ENCODE peak calls at places on chromosomes 16 and 17, in ten cellular contexts. U is pancreas, D is A549, B is thoracic aorta, Q is heart right ventricle, H is prostate gland, A is endothelial cell of umbilical vein, V is thyroid gland, G is SK-N-SH, L is neural progenitor cell. X is an unnamed sample.
A peak's percentile ranks its signal among the peaks of the same experiment; 100 is the strongest.

GRCh38 chr16:1941924-1942809 is 832 bp downstream of the MSRB1 start:
- DNase-seq in U (peak; percentile 72), H (no peak), G (no peak), Q (no peak), V (peak; percentile 17), B (no peak), D (no peak), L (no peak), A (no peak), X (peak; percentile 85)

GRCh38 chr17:9859781-9860180 is 34.1 kb downstream of the GLP2R start:
- DNase-seq in V (no peak), L (no peak), B (no peak), G (no peak), U (no peak), A (no peak), H (no peak), D (no peak), Q (no peak), X (no peak)

GRCh38 chr17:44362964-44363612 is 565 bp downstream of the FAM171A2 start:
- DNase-seq in V (peak; percentile 19), G (peak; percentile 89), A (peak; percentile 18), L (peak; percentile 63), H (no peak), U (no peak), Q (peak; percentile 24), B (no peak), D (no peak), X (no peak)

GRCh38 chr17:2181206-2181983 is 122.2 kb downstream of the SMG6 start:
- DNase-seq in U (no peak), V (no peak), A (peak; percentile 90), Q (peak; percentile 75), H (no peak), G (no peak), B (peak; percentile 71), D (no peak), L (peak; percentile 38), X (no peak)

GRCh38 chr17:74008196-74008595 is 195.3 kb upstream of the RPL38 start:
- DNase-seq in B (no peak), A (no peak), D (peak; percentile 43), U (no peak), Q (no peak), V (peak; percentile 7), G (peak; percentile 75), H (no peak), L (peak; percentile 59), X (peak; percentile 35)

GRCh38 chr16:4184038-4184702 is 57.7 kb downstream of the SRL start:
- DNase-seq in D (no peak), Q (peak; percentile 30), A (no peak), L (peak; percentile 34), H (no peak), V (peak; percentile 14), G (peak; percentile 57), U (peak; percentile 32), B (no peak), X (peak; percentile 89)

GRCh38 chr17:62644487-62645173 is 17.2 kb downstream of the MRC2 start:
- DNase-seq in H (no peak), D (peak; percentile 44), A (no peak), L (peak; percentile 75), G (peak; percentile 94), U (no peak), V (no peak), B (no peak), Q (no peak), X (no peak)

GRCh38 chr17:83004791-83005380 is 74.5 kb upstream of the METRNL start:
- DNase-seq in A (no peak), U (no peak), H (no peak), G (peak; percentile 15), B (no peak), V (no peak), Q (no peak), L (no peak), D (no peak), X (no peak)

GRCh38 chr17:79399610-79400144 is 211.2 kb downstream of the RBFOX3 start:
- DNase-seq in U (no peak), G (peak; percentile 67), H (no peak), B (no peak), V (no peak), L (peak; percentile 43), Q (no peak), D (no peak), A (no peak), X (no peak)

GRCh38 chr17:31544186-31544585 is 152.7 kb downstream of the RAB11FIP4 start:
- DNase-seq in Q (no peak), A (no peak), V (no peak), B (no peak), D (no peak), U (no peak), H (no peak), G (no peak), L (no peak), X (no peak)

GRCh38 chr16:88533381-88533831 is 36.8 kb upstream of the ZC3H18 start:
- DNase-seq in A (no peak), V (peak; percentile 46), U (no peak), Q (no peak), L (no peak), H (no peak), D (no peak), G (no peak), B (no peak), X (no peak)

GRCh38 chr16:30958164-30959083 is 870 bp downstream of the SETD1A start:
- DNase-seq in U (peak; percentile 48), A (peak; percentile 34), B (no peak), D (peak; percentile 67), G (peak; percentile 93), H (no peak), L (peak; percentile 89), Q (no peak), V (peak; percentile 66), X (peak; percentile 43)

GRCh38 chr17:59643159-59643857 is 23.6 kb downstream of the CLTC start:
- DNase-seq in G (no peak), H (no peak), V (no peak), L (no peak), A (no peak), B (no peak), U (no peak), Q (no peak), D (no peak), X (no peak)

GRCh38 chr16:9908613-9909012 is 273.6 kb downstream of the GRIN2A start:
- DNase-seq in L (no peak), B (no peak), D (no peak), H (no peak), V (peak; percentile 82), Q (peak; percentile 26), A (no peak), G (no peak), U (peak; percentile 15), X (no peak)

GRCh38 chr17:58329035-58329807 is 626 bp upstream of the TSPOAP1 start:
- DNase-seq in B (no peak), H (no peak), V (no peak), L (peak; percentile 46), A (no peak), U (no peak), D (no peak), Q (no peak), G (peak; percentile 73), X (no peak)

GRCh38 chr16:24070851-24071250 is 185.3 kb upstream of the CACNG3 start:
- DNase-seq in D (peak; percentile 51), A (peak; percentile 55), B (no peak), U (no peak), H (no peak), V (no peak), Q (no peak), G (peak; percentile 67), L (peak; percentile 81), X (no peak)
- TF ChIP-seq CTCF in D (peak; percentile 40), A (peak; percentile 63), B (no peak), U (peak; percentile 37), H (no peak), V (no peak), Q (peak; percentile 62), G (peak; percentile 46), L (peak; percentile 81), X (peak; percentile 28)

DNA sequence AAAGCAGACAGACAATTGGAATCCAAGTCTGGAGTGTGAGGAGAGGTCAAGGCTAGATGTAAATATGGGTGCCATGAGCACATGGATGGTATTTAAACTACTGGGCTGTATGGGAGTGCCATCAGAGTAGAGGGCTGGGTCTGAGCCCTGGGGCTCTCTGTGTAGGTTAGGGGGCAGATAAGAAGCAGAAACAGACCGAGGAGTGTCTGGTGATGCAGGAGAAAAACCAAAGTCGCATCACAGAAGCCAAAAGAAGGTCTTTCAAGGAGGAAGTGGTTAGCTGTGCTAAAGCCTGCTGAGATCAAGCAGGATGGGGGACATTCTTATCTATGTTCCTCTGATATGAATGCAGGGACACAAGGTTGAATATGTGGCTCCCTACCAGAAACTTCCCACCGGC is 1.9 kb downstream of the TSEN54 start:
- DNase-seq in L (no peak), D (no peak), V (no peak), G (no peak), H (no peak), U (no peak), B (no peak), A (no peak), Q (no peak), X (no peak)
- H3K4me3 ChIP-seq in L (no peak overlapping the region), D (no peak overlapping the region), V (no peak overlapping the region), G (no peak overlapping the region), H (no peak overlapping the region), U (no peak overlapping the region), B (no peak overlapping the region), A (no peak overlapping the region), Q (no peak overlapping the region), X (no peak overlapping the region)

DNA sequence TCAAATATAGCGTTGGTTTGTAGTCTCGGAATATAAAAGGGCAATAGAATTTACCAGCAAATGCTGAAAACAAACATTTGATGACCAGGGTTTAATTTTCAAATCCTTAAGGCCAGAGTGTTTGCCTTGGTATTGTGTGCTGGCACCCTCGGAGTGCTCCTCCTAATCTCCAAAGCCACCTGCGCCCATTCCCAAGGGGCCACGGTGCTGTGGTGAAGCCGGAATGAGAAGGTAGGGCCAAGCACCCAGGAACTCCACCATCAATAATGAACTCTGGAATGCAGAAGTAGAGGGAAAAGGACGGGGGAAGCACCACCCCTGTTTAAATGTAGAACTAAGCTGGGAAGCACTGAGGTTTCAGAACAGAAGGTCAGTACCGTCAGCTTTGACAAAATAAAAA is 51.8 kb downstream of the COG7 start:
- DNase-seq in L (no peak), A (no peak), Q (no peak), B (no peak), U (peak; percentile 90), H (no peak), V (no peak), D (no peak), G (no peak), X (no peak)
- H3K4me1 ChIP-seq in L (peaks cover 25% of the 10 kb centered on the region), A (peaks cover 3% of the 10 kb centered on the region), Q (no peaks in the 10 kb centered on the region), B (no peaks in the 10 kb centered on the region), U (peaks cover 10% of the 10 kb centered on the region), H (no peaks in the 10 kb centered on the region), V (peaks cover 52% of the 10 kb centered on the region), D (no peaks in the 10 kb centered on the region), G (no peaks in the 10 kb centered on the region), X (peaks cover 10% of the 10 kb centered on the region)

DNA sequence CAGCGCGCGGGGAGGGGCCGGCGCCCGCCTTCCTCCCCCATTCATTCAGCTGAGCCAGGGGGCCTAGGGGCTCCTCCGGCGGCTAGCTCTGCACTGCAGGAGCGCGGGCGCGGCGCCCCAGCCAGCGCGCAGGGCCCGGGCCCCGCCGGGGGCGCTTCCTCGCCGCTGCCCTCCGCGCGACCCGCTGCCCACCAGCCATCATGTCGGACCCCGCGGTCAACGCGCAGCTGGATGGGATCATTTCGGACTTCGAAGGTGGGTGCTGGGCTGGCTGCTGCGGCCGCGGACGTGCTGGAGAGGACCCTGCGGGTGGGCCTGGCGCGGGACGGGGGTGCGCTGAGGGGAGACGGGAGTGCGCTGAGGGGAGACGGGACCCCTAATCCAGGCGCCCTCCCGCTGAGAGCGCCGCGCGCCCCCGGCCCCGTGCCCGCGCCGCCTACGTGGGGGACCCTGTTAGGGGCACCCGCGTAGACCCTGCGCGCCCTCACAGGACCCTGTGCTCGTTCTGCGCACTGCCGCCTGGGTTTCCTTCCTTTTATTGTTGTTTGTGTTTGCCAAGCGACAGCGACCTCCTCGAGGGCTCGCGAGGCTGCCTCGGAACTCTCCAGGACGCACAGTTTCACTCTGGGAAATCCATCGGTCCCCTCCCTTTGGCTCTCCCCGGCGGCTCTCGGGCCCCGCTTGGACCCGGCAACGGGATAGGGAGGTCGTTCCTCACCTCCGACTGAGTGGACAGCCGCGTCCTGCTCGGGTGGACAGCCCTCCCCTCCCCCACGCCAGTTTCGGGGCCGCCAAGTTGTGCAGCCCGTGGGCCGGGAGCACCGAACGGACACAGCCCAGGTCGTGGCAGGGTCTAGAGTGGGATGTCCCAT is 232.8 kb downstream of the SEC14L1 start:
- DNase-seq in V (peak; percentile 76), H (no peak), U (no peak), A (no peak), B (no peak), Q (peak; percentile 69), D (no peak), L (peak; percentile 78), G (peak; percentile 65), X (peak; percentile 90)
- TF ChIP-seq CTCF in V (no peak), H (no peak), U (no peak), A (no peak), B (no peak), Q (no peak), D (no peak), L (no peak), G (no peak), X (no peak)